ENCODE peak calls at places on chromosomes 2 and 18, in six cellular contexts. A is WTC11, W is IMR-90, V is mammary epithelial cell, X is right atrium auricular region, G is neural crest cell. R is an unnamed sample.

GRCh38 chr2:135909976-135910375 is 33.7 kb upstream of the MCM6 start:
- DNase-seq in G (no peak), A (no peak), W (peak), X (no peak), V (no peak), R (no peak)

GRCh38 chr2:239609162-239609561 is 208.3 kb upstream of the HDAC4 start:
- DNase-seq in W (no peak), X (peak), V (no peak), G (no peak), A (no peak), R (no peak)

GRCh38 chr2:236629961-236630872 is 60.6 kb downstream of the ACKR3 start:
- DNase-seq in V (no peak), A (no peak), X (no peak), G (no peak), W (no peak), R (no peak)

GRCh38 chr2:205235434-205235833 is 446.9 kb upstream of the NRP2 start:
- DNase-seq in X (no peak), A (no peak), G (no peak), V (peak), W (no peak), R (no peak)

GRCh38 chr18:77059294-77059916 is 73.2 kb downstream of the MBP start:
- DNase-seq in G (peak), A (peak), W (peak), V (peak), X (no peak), R (no peak)

GRCh38 chr2:236663671-236664101 is 94.1 kb downstream of the ACKR3 start:
- DNase-seq in W (peak), G (no peak), A (no peak), X (peak), V (peak), R (no peak)

GRCh38 chr2:183063083-183063482 is 15.5 kb upstream of the DUSP19 start:
- DNase-seq in W (peak), V (peak), G (no peak), A (no peak), X (no peak), R (no peak)

GRCh38 chr18:55340998-55341397 is 247.0 kb downstream of the TCF4 start:
- DNase-seq in V (no peak), A (no peak), G (no peak), W (no peak), X (no peak), R (no peak)

GRCh38 chr2:23659328-23659727 is 267.6 kb downstream of the ATAD2B start:
- DNase-seq in A (no peak), X (no peak), G (no peak), W (no peak), V (no peak), R (no peak)

GRCh38 chr2:242029422-242030225 is 160.1 kb downstream of the RTP5 start:
- DNase-seq in G (no peak), X (no peak), W (no peak), V (no peak), A (no peak), R (peak)

GRCh38 chr2:143160732-143161707 is 31.8 kb downstream of the ARHGAP15 start:
- DNase-seq in W (no peak), X (no peak), V (no peak), G (no peak), A (no peak), R (no peak)

GRCh38 chr2:112523291-112523777 is 18.9 kb upstream of the POLR1B start:
- DNase-seq in A (no peak), X (no peak), W (no peak), V (no peak), G (no peak), R (no peak)

GRCh38 chr2:86037795-86038192 is 67.9 kb downstream of the POLR1A start:
- DNase-seq in W (no peak), V (no peak), G (no peak), X (no peak), A (no peak), R (no peak)

GRCh38 chr2:1697601-1698000 is 46.7 kb downstream of the PXDN start:
- DNase-seq in X (no peak), G (no peak), A (no peak), V (no peak), W (no peak), R (no peak)

GRCh38 chr2:170974304-170974993 is 45.4 kb downstream of the GORASP2 start:
- DNase-seq in G (no peak), V (no peak), A (no peak), X (no peak), W (no peak), R (no peak)

GRCh38 chr18:58780045-58780444 is 84.6 kb upstream of the ZNF532 start:
- DNase-seq in W (no peak), G (no peak), A (no peak), V (no peak), X (no peak), R (no peak)

GRCh38 chr2:183179156-183179555 is 54.9 kb downstream of the NUP35 start:
- DNase-seq in V (no peak), X (no peak), W (peak), A (no peak), G (no peak), R (no peak)

GRCh38 chr2:63052411-63053234 is 2.0 kb downstream of the OTX1 start:
- DNase-seq in V (no peak), W (no peak), X (no peak), G (no peak), A (peak), R (no peak)

GRCh38 chr2:158724803-158725271 is 70.3 kb upstream of the DAPL1 start:
- DNase-seq in A (no peak), G (no peak), X (no peak), V (peak), W (no peak), R (no peak)

GRCh38 chr2:191665286-191665685 is 12.7 kb upstream of the NABP1 start:
- DNase-seq in X (no peak), W (peak), A (no peak), G (no peak), V (peak), R (no peak)

GRCh38 chr2:151251012-151251411 is 10.7 kb downstream of the RBM43 start:
- DNase-seq in W (peak), V (peak), A (no peak), X (no peak), G (no peak), R (no peak)

GRCh38 chr2:227033471-227034148 is 130.4 kb downstream of the COL4A4 start:
- DNase-seq in A (peak), G (peak), X (no peak), W (peak), V (peak), R (peak)
- TF ChIP-seq CTCF in A (peak), G (peak), X (peak), W (peak), V (peak), R (peak)

DNA sequence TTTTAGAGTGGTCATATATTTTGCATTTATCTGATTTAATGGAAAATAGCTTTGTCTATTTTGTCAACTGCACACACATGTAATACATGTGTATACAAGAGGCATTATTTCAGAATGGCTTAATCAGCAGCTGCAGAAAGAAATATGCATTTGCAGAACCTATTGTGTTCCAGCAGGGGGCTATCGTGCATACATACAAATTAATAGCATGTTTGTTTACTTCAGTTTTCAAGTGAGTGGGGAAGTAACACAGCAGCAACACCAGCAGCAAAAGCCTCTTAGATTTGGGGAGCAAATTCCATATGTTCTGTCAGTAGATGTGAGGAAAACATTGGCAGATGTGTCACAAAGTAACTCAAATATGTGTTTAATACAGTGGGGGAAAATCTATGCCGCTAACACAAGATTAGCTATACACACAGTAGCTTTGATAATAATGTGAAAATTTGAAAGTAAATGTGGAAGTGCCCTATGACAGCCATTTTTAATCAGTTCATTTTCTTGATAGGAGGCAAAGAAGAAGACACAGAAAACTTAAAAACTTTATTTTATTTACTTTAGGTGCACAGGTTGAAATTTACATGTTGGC is 218.1 kb downstream of the WDR7 start:
- DNase-seq in X (no peak), W (peak), A (no peak), G (no peak), V (peak), R (no peak)
- TF ChIP-seq CTCF in X (peak), W (peak), A (peak), G (peak), V (peak), R (peak)

GRCh38 chr18:28963481-28963880 is 786.6 kb upstream of the CDH2 start:
- DNase-seq in G (no peak), A (no peak), X (no peak), W (peak), V (no peak), R (no peak)

GRCh38 chr18:28960146-28960545 is 783.2 kb upstream of the CDH2 start:
- DNase-seq in G (no peak), X (no peak), W (peak), A (no peak), V (peak), R (no peak)

DNA sequence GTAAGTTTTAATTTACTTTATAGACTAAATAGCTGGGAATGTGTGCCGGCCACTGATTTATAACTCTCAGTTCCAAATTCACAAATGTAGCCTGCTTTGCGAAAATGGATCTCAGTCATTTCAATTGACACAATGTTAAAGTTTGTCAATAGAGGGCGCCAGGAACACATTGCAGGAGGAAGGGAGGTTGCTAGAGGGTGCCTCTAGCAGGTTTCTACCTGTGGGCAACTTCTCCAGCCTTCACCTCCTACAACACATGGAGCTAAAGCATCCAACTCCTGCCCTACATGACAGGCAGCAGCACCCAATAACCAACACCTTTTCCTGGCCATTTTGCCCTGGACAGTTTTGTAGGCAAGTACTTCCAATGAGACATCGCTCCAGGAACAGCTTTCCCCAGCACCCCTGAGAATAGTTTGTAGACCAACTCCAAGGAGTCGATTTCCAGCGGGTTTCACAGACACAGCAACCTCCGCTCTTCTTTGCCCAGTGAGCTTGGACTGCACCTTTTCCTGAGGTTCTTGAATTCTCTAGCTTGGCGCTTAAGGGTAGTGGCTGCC is 784.8 kb upstream of the CDH2 start:
- DNase-seq in X (no peak), W (peak), A (peak), G (peak), V (peak), R (no peak)
- TF ChIP-seq CTCF in X (peak), W (peak), A (peak), G (peak), V (peak), R (peak)

GRCh38 chr2:100321181-100321880 is 970 bp downstream of the LONRF2 start:
- DNase-seq in V (peak), W (peak), A (peak), G (peak), X (no peak), R (peak)
- TF ChIP-seq CTCF in V (no peak), W (no peak), A (no peak), G (peak), X (peak), R (peak)

DNA sequence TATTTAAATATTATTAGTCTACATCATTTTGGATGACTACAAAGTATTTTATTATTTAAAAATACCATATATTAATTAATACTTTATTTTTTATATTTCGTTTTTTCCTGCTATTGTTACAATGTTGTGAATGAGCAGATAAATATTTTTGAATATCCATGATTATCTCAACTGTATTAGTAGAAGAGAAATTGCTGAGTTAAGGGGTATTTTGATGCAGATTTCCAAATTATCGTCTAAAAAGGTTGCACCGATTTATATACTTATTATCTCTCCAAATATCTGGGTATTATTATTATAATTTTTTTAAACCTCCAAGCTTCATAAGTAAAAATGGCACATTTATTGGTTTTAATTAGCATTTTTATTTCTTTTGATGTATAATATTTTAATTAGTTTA is 8.9 kb upstream of the IL1RL1 start:
- DNase-seq in X (no peak), G (no peak), A (no peak), V (no peak), W (no peak), R (no peak)
- TF ChIP-seq CTCF in X (no peak), G (no peak), A (no peak), V (no peak), W (no peak), R (no peak)

GRCh38 chr2:100730290-100730868 is 89.6 kb upstream of the NPAS2 start:
- DNase-seq in G (peak), V (peak), X (peak), A (peak), W (peak), R (no peak)
- TF ChIP-seq CTCF in G (peak), V (peak), X (peak), A (peak), W (peak), R (no peak)

GRCh38 chr2:30115141-30115980 is 31.4 kb upstream of the YPEL5 start:
- DNase-seq in V (peak), A (peak), X (peak), G (peak), W (peak), R (peak)
- TF ChIP-seq CTCF in V (peak), A (peak), X (peak), G (peak), W (peak), R (peak)

DNA sequence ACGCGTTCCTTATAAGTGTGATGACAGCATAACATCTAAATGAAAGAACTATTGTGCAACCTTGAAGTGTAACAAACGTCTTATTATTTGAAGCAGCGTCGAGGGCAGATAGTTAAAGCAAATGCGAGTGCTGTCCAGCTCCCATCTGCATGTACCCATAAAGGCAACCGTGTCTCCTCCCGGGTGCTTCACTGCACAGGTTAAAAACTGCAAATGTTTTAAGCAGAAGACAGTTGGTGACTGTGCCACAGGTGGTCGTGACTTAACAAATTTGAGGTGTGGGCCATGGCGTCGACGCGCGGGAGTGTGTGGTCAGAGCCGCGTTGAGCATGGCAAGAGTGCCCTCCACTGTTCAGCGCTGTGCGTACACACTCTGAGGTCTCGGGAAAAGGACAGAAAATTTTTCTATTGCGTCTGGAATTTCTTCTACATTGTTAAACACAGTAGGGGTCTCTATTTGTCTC is 6.4 kb downstream of the SALL3 start:
- DNase-seq in V (no peak), A (peak), X (no peak), G (peak), W (no peak), R (no peak)
- TF ChIP-seq CTCF in V (peak), A (no peak), X (peak), G (peak), W (peak), R (peak)

GRCh38 chr2:230809677-230810251 is 55.0 kb upstream of the ITM2C start:
- DNase-seq in X (no peak), A (no peak), W (no peak), V (no peak), G (no peak), R (no peak)
- TF ChIP-seq CTCF in X (no peak), A (no peak), W (peak), V (peak), G (peak), R (no peak)

R was measured in progenitor cell of endocrine pancreas.